ENCODE peak calls at places on chromosomes 2 and 18, in six cellular contexts. K is activated CD4-positive, alpha-beta T cell treated with anti-CD3 and anti-CD28 coated beads, Interleukin-2, amount 50 U/mL, for 48 hours; S is endothelial cell; H is M059J; V is cortex of kidney; G is islet precursor cell. Z is an unnamed sample.

GRCh38 chr2:98346259-98347236 is at the start of gene CNGA3:
- DNase-seq in K (no peak), S (peak), H (peak), V (no peak), G (peak), Z (peak)

GRCh38 chr2:143940720-143941119 is 579.2 kb downstream of the ZEB2 start:
- DNase-seq in K (no peak), S (no peak), H (no peak), V (no peak), G (no peak), Z (no peak)

GRCh38 chr2:72539145-72539552 is 286.7 kb downstream of the EXOC6B start:
- DNase-seq in K (no peak), S (no peak), H (peak), V (no peak), G (no peak), Z (peak)

GRCh38 chr2:28810384-28811285 is at the start of gene SPDYA:
- DNase-seq in K (peak), S (peak), H (no peak), V (peak), G (peak), Z (peak)

GRCh38 chr2:14517731-14518130 is 114.8 kb upstream of the LRATD1 start:
- DNase-seq in K (no peak), S (no peak), H (no peak), V (no peak), G (no peak), Z (no peak)

GRCh38 chr2:158893057-158893456 is 75.4 kb upstream of the TANC1 start:
- DNase-seq in K (no peak), S (no peak), H (no peak), V (no peak), G (no peak), Z (peak)

GRCh38 chr18:25457196-25457595 is 105.2 kb upstream of the ZNF521 start:
- DNase-seq in K (no peak), S (no peak), H (no peak), V (no peak), G (no peak), Z (peak)

GRCh38 chr18:74624491-74624890 is 26.8 kb downstream of the ZNF407 start:
- DNase-seq in K (no peak), S (no peak), H (no peak), V (no peak), G (no peak), Z (no peak)

GRCh38 chr18:26614374-26614773 is 66.0 kb upstream of the KCTD1 start:
- DNase-seq in K (no peak), S (no peak), H (no peak), V (no peak), G (no peak), Z (no peak)